ENCODE peak calls at places on chromosomes 3 and 15, in nine cellular contexts. One of them, this sample, is unnamed.

GRCh38 chr3:61893840-61894566 is 332.6 kb downstream of the PTPRG start:
- DNase-seq in vagina: no peak
- DNase-seq in right lobe of liver: no peak
- DNase-seq in breast epithelium: no peak
- DNase-seq in uterus: no peak
- DNase-seq in stomach: no peak
- DNase-seq in heart left ventricle: no peak
- DNase-seq in prostate gland: no peak
- DNase-seq in IMR-90: no peak
- DNase-seq in this sample: no peak

GRCh38 chr15:72178976-72179585 is 18.5 kb downstream of the GRAMD2A start:
- DNase-seq in vagina: no peak
- DNase-seq in right lobe of liver: no peak
- DNase-seq in breast epithelium: peak
- DNase-seq in uterus: no peak
- DNase-seq in stomach: no peak
- DNase-seq in heart left ventricle: no peak
- DNase-seq in prostate gland: no peak
- DNase-seq in IMR-90: no peak
- DNase-seq in this sample: peak

GRCh38 chr3:142046320-142047020 is 102.9 kb downstream of the TFDP2 start:
- DNase-seq in vagina: no peak
- DNase-seq in right lobe of liver: no peak
- DNase-seq in breast epithelium: no peak
- DNase-seq in uterus: no peak
- DNase-seq in stomach: no peak
- DNase-seq in heart left ventricle: no peak
- DNase-seq in prostate gland: no peak
- DNase-seq in IMR-90: no peak
- DNase-seq in this sample: no peak

GRCh38 chr15:80878242-80878866 is 99.2 kb downstream of the CEMIP start:
- DNase-seq in vagina: no peak
- DNase-seq in right lobe of liver: no peak
- DNase-seq in breast epithelium: no peak
- DNase-seq in uterus: no peak
- DNase-seq in stomach: no peak
- DNase-seq in heart left ventricle: no peak
- DNase-seq in prostate gland: no peak
- DNase-seq in IMR-90: peak
- DNase-seq in this sample: no peak

GRCh38 chr3:190378240-190378891 is 9.6 kb upstream of the CLDN16 start:
- DNase-seq in vagina: no peak
- DNase-seq in right lobe of liver: no peak
- DNase-seq in breast epithelium: no peak
- DNase-seq in uterus: peak
- DNase-seq in stomach: no peak
- DNase-seq in heart left ventricle: no peak
- DNase-seq in prostate gland: peak
- DNase-seq in IMR-90: peak
- DNase-seq in this sample: peak

GRCh38 chr3:43921056-43921455 is 230.3 kb downstream of the ABHD5 start:
- DNase-seq in vagina: no peak
- DNase-seq in right lobe of liver: no peak
- DNase-seq in breast epithelium: no peak
- DNase-seq in uterus: no peak
- DNase-seq in stomach: no peak
- DNase-seq in heart left ventricle: no peak
- DNase-seq in prostate gland: no peak
- DNase-seq in IMR-90: no peak
- DNase-seq in this sample: no peak

GRCh38 chr3:185225080-185225479 is 28.8 kb downstream of the EHHADH start:
- DNase-seq in vagina: no peak
- DNase-seq in right lobe of liver: no peak
- DNase-seq in breast epithelium: no peak
- DNase-seq in uterus: no peak
- DNase-seq in stomach: no peak
- DNase-seq in heart left ventricle: no peak
- DNase-seq in prostate gland: no peak
- DNase-seq in IMR-90: peak
- DNase-seq in this sample: no peak

GRCh38 chr3:174132006-174132405 is 727.1 kb upstream of the NAALADL2 start:
- DNase-seq in vagina: no peak
- DNase-seq in right lobe of liver: no peak
- DNase-seq in breast epithelium: no peak
- DNase-seq in uterus: no peak
- DNase-seq in stomach: no peak
- DNase-seq in heart left ventricle: no peak
- DNase-seq in prostate gland: no peak
- DNase-seq in IMR-90: no peak
- DNase-seq in this sample: no peak

GRCh38 chr3:27025718-27026117 is 343.5 kb downstream of the NEK10 start:
- DNase-seq in vagina: no peak
- DNase-seq in right lobe of liver: no peak
- DNase-seq in breast epithelium: no peak
- DNase-seq in uterus: no peak
- DNase-seq in stomach: no peak
- DNase-seq in heart left ventricle: no peak
- DNase-seq in prostate gland: no peak
- DNase-seq in IMR-90: no peak
- DNase-seq in this sample: no peak

GRCh38 chr15:27089676-27090075 is 118.7 kb downstream of the GABRG3 start:
- DNase-seq in vagina: no peak
- DNase-seq in right lobe of liver: no peak
- DNase-seq in breast epithelium: no peak
- DNase-seq in uterus: no peak
- DNase-seq in stomach: no peak
- DNase-seq in heart left ventricle: no peak
- DNase-seq in prostate gland: no peak
- DNase-seq in IMR-90: no peak
- DNase-seq in this sample: no peak

GRCh38 chr3:126313580-126314304 is 43.5 kb downstream of the KLF15 start:
- DNase-seq in vagina: peak
- DNase-seq in right lobe of liver: no peak
- DNase-seq in breast epithelium: no peak
- DNase-seq in uterus: no peak
- DNase-seq in stomach: no peak
- DNase-seq in heart left ventricle: no peak
- DNase-seq in prostate gland: no peak
- DNase-seq in IMR-90: peak
- DNase-seq in this sample: peak

GRCh38 chr3:163071684-163072083 is 1575.1 kb downstream of the OTOL1 start:
- DNase-seq in vagina: no peak
- DNase-seq in right lobe of liver: no peak
- DNase-seq in breast epithelium: no peak
- DNase-seq in uterus: no peak
- DNase-seq in stomach: no peak
- DNase-seq in heart left ventricle: no peak
- DNase-seq in prostate gland: no peak
- DNase-seq in IMR-90: no peak
- DNase-seq in this sample: no peak

GRCh38 chr15:82805994-82806406 is at the start of gene FSD2:
- DNase-seq in vagina: no peak
- DNase-seq in right lobe of liver: no peak
- DNase-seq in breast epithelium: no peak
- DNase-seq in uterus: no peak
- DNase-seq in stomach: no peak
- DNase-seq in heart left ventricle: no peak
- DNase-seq in prostate gland: no peak
- DNase-seq in IMR-90: no peak
- DNase-seq in this sample: no peak

GRCh38 chr15:67079361-67079760 is 14.0 kb downstream of the SMAD3 start:
- DNase-seq in vagina: no peak
- DNase-seq in right lobe of liver: no peak
- DNase-seq in breast epithelium: no peak
- DNase-seq in uterus: no peak
- DNase-seq in stomach: no peak
- DNase-seq in heart left ventricle: no peak
- DNase-seq in prostate gland: no peak
- DNase-seq in IMR-90: peak
- DNase-seq in this sample: no peak

GRCh38 chr15:68488290-68488689 is 56.3 kb upstream of the ITGA11 start:
- DNase-seq in vagina: no peak
- DNase-seq in right lobe of liver: no peak
- DNase-seq in breast epithelium: no peak
- DNase-seq in uterus: no peak
- DNase-seq in stomach: no peak
- DNase-seq in heart left ventricle: no peak
- DNase-seq in prostate gland: no peak
- DNase-seq in IMR-90: no peak
- DNase-seq in this sample: no peak

GRCh38 chr3:149487598-149488197 is 13.2 kb downstream of the TM4SF4 start:
- DNase-seq in vagina: no peak
- DNase-seq in right lobe of liver: no peak
- DNase-seq in breast epithelium: no peak
- DNase-seq in uterus: no peak
- DNase-seq in stomach: no peak
- DNase-seq in heart left ventricle: no peak
- DNase-seq in prostate gland: no peak
- DNase-seq in IMR-90: no peak
- DNase-seq in this sample: no peak

GRCh38 chr15:43826029-43826507 is 734 bp upstream of the WDR76 start:
- DNase-seq in vagina: no peak
- DNase-seq in right lobe of liver: no peak
- DNase-seq in breast epithelium: peak
- DNase-seq in uterus: no peak
- DNase-seq in stomach: no peak
- DNase-seq in heart left ventricle: no peak
- DNase-seq in prostate gland: no peak
- DNase-seq in IMR-90: no peak
- DNase-seq in this sample: peak
- TF ChIP-seq POLR2A in vagina: no peak
- TF ChIP-seq POLR2A in right lobe of liver: no peak
- TF ChIP-seq POLR2A in breast epithelium: no peak
- TF ChIP-seq POLR2A in uterus: no peak
- TF ChIP-seq POLR2A in stomach: no peak
- TF ChIP-seq POLR2A in heart left ventricle: no peak
- TF ChIP-seq POLR2A in prostate gland: no peak
- TF ChIP-seq POLR2A in IMR-90: no peak
- TF ChIP-seq POLR2A in this sample: no peak

DNA sequence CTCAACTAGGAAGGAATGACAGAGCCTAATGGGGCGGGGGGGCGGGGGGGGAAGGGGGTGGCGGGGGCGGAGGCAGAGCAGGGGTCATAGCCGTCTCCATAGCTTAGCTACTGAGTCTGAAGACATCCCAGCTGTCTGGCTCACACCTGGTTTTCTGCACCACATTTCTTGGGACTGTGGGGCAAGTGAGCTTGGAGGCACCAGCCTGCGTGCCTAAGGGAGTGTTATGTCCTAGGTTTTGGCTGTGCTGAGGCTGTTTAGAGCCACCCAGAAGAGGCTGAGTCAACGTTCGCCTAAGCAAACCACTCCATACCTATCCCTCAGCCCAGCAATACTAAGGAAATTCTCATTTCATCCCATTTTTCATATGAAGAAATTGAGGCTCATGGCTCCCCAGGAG is 1.4 kb downstream of the IL17RD start:
- DNase-seq in vagina: peak
- DNase-seq in right lobe of liver: no peak
- DNase-seq in breast epithelium: no peak
- DNase-seq in uterus: no peak
- DNase-seq in stomach: no peak
- DNase-seq in heart left ventricle: no peak
- DNase-seq in prostate gland: no peak
- DNase-seq in IMR-90: no peak
- DNase-seq in this sample: no peak
- H3K4me3 ChIP-seq in vagina: peak
- H3K4me3 ChIP-seq in right lobe of liver: no peak
- H3K4me3 ChIP-seq in breast epithelium: peak
- H3K4me3 ChIP-seq in uterus: peak
- H3K4me3 ChIP-seq in stomach: peak
- H3K4me3 ChIP-seq in heart left ventricle: no peak
- H3K4me3 ChIP-seq in prostate gland: no peak
- H3K4me3 ChIP-seq in IMR-90: no peak
- H3K4me3 ChIP-seq in this sample: no peak

GRCh38 chr3:119585193-119585592 is 5.9 kb downstream of the ADPRH start:
- DNase-seq in vagina: no peak
- DNase-seq in right lobe of liver: no peak
- DNase-seq in breast epithelium: no peak
- DNase-seq in uterus: no peak
- DNase-seq in stomach: no peak
- DNase-seq in heart left ventricle: no peak
- DNase-seq in prostate gland: no peak
- DNase-seq in IMR-90: no peak
- DNase-seq in this sample: no peak

GRCh38 chr3:119582178-119582577 is 2.9 kb downstream of the ADPRH start:
- DNase-seq in vagina: no peak
- DNase-seq in right lobe of liver: no peak
- DNase-seq in breast epithelium: no peak
- DNase-seq in uterus: no peak
- DNase-seq in stomach: no peak
- DNase-seq in heart left ventricle: no peak
- DNase-seq in prostate gland: no peak
- DNase-seq in IMR-90: peak
- DNase-seq in this sample: no peak

GRCh38 chr3:119575507-119575906 is 3.8 kb upstream of the ADPRH start:
- DNase-seq in vagina: no peak
- DNase-seq in right lobe of liver: no peak
- DNase-seq in breast epithelium: no peak
- DNase-seq in uterus: no peak
- DNase-seq in stomach: no peak
- DNase-seq in heart left ventricle: no peak
- DNase-seq in prostate gland: peak
- DNase-seq in IMR-90: no peak
- DNase-seq in this sample: no peak

GRCh38 chr3:119579366-119580147 is at the start of gene ADPRH:
- DNase-seq in vagina: no peak
- DNase-seq in right lobe of liver: peak
- DNase-seq in breast epithelium: peak
- DNase-seq in uterus: peak
- DNase-seq in stomach: peak
- DNase-seq in heart left ventricle: peak
- DNase-seq in prostate gland: peak
- DNase-seq in IMR-90: peak
- DNase-seq in this sample: peak

GRCh38 chr3:119580148-119580760 is 962 bp downstream of the ADPRH start:
- DNase-seq in vagina: no peak
- DNase-seq in right lobe of liver: no peak
- DNase-seq in breast epithelium: no peak
- DNase-seq in uterus: peak
- DNase-seq in stomach: no peak
- DNase-seq in heart left ventricle: no peak
- DNase-seq in prostate gland: peak
- DNase-seq in IMR-90: no peak
- DNase-seq in this sample: peak
- TF ChIP-seq POLR2A in vagina: no peak
- TF ChIP-seq POLR2A in right lobe of liver: no peak
- TF ChIP-seq POLR2A in breast epithelium: no peak
- TF ChIP-seq POLR2A in uterus: no peak
- TF ChIP-seq POLR2A in stomach: no peak
- TF ChIP-seq POLR2A in heart left ventricle: no peak
- TF ChIP-seq POLR2A in prostate gland: no peak
- TF ChIP-seq POLR2A in IMR-90: no peak
- TF ChIP-seq POLR2A in this sample: no peak

DNA sequence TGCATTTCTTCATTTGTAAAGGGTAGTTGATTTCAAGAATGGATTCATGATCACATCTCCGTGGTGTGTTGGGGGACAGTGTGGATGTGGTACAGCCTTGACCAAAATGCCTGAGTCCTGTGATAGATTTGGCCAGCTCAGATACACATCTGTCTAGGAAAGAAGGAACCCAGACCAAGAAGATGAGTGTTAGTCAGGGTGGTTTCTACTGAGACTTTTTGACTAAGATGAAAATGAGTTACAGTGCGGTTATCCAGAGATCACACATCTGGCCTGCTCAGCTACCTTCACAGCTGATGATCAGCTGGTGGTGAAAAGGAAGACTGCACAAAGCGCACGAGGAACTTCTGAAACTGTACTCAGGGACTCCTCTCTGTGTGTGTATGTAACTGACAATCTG is 68.0 kb downstream of the FNDC3B start:
- DNase-seq in vagina: no peak
- DNase-seq in right lobe of liver: no peak
- DNase-seq in breast epithelium: no peak
- DNase-seq in uterus: no peak
- DNase-seq in stomach: no peak
- DNase-seq in heart left ventricle: no peak
- DNase-seq in prostate gland: no peak
- DNase-seq in IMR-90: no peak
- DNase-seq in this sample: no peak
- H3K4me3 ChIP-seq in vagina: no peak
- H3K4me3 ChIP-seq in right lobe of liver: no peak
- H3K4me3 ChIP-seq in breast epithelium: no peak
- H3K4me3 ChIP-seq in uterus: no peak
- H3K4me3 ChIP-seq in stomach: no peak
- H3K4me3 ChIP-seq in heart left ventricle: no peak
- H3K4me3 ChIP-seq in prostate gland: no peak
- H3K4me3 ChIP-seq in IMR-90: no peak
- H3K4me3 ChIP-seq in this sample: no peak